ENCODE peak calls at places on chromosomes 3 and 15, in four cellular contexts. I, L, T and S are unnamed samples.

GRCh38 chr3:187610926-187611545 is 59.2 kb downstream of the SST start:
- DNase-seq in I (no peak), L (no peak), T (no peak), S (no peak)

GRCh38 chr3:187040637-187041361 is 98.5 kb downstream of the RPL39L start:
- DNase-seq in I (no peak), L (peak; percentile 81), T (no peak), S (peak; percentile 63)

GRCh38 chr15:70092462-70092850 is 5.3 kb downstream of the TLE3 start:
- DNase-seq in I (no peak), L (no peak), T (no peak), S (no peak)

GRCh38 chr3:65953881-65954733 is 84.6 kb downstream of the MAGI1 start:
- DNase-seq in I (no peak), L (no peak), T (no peak), S (peak; percentile 26)

GRCh38 chr3:134326760-134327593 is 47.3 kb downstream of the AMOTL2 start:
- DNase-seq in I (no peak), L (peak; percentile 99), T (no peak), S (peak; percentile 97)

GRCh38 chr15:86164222-86164898 is 84.7 kb downstream of the AGBL1 start:
- DNase-seq in I (no peak), L (no peak), T (no peak), S (no peak)

GRCh38 chr3:129687586-129688125 is 81.2 kb upstream of the PLXND1 start:
- DNase-seq in I (no peak), L (no peak), T (no peak), S (no peak)

GRCh38 chr3:98824256-98824655 is 61.1 kb downstream of the ST3GAL6 start:
- DNase-seq in I (no peak), L (no peak), T (no peak), S (no peak)

GRCh38 chr3:86653801-86654200 is 337.1 kb downstream of the VGLL3 start:
- DNase-seq in I (no peak), L (no peak), T (no peak), S (no peak)